ENCODE peak calls at places on chromosomes 12 and 14, in nine cellular contexts. H is nucleus accumbens; K is activated T-helper 2 cell treated with anti-CD3 and anti-CD28 coated beads, Interferon-gamma antibody, Interleukin-2, Interleukin-4, amounts not matched to agents 10 μg/mL and 5 μg/mL and 100 μg/mL, durations not matched to agents 14 hours and 24 hours and 36 hours; B is left ventricle myocardium inferior; N is MV-4-11; W is stimulated activated CD8-positive, alpha-beta memory T cell treated with anti-CD3 and anti-CD28 coated beads, Interleukin-12 subunit alpha, Interleukin-12 subunit beta, amount 100 ng/mL, for 1 hour; L is mesothelial cell of epicardium; D is ACHN; U is SJSA1. R is an unnamed sample.

GRCh38 chr12:60308366-60309000 is 712.7 kb downstream of the SLC16A7 start:
- DNase-seq in H (no peak), K (no peak), B (no peak), N (no peak), W (no peak), L (no peak), D (no peak), U (no peak), R (no peak)

GRCh38 chr12:89775336-89776005 is 66.8 kb upstream of the ATP2B1 start:
- DNase-seq in H (no peak), K (no peak), B (no peak), N (no peak), W (no peak), L (no peak), D (peak; percentile 80), U (no peak), R (no peak)

GRCh38 chr14:75982724-75983358 is 1.0 kb upstream of the TGFB3 start:
- DNase-seq in H (no peak), K (no peak), B (peak; percentile 82), N (no peak), W (no peak), L (no peak), D (peak; percentile 25), U (peak; percentile 50), R (no peak)

GRCh38 chr14:91246051-91246852 is 1.7 kb upstream of the GPR68 start:
- DNase-seq in H (no peak), K (peak; percentile 85), B (no peak), N (no peak), W (peak; percentile 51), L (no peak), D (no peak), U (no peak), R (no peak)

GRCh38 chr12:96220902-96221301 is 26.7 kb downstream of the ELK3 start:
- DNase-seq in H (no peak), K (no peak), B (peak; percentile 86), N (no peak), W (no peak), L (no peak), D (no peak), U (no peak), R (no peak)

GRCh38 chr14:25308244-25308643 is 258.3 kb upstream of the STXBP6 start:
- DNase-seq in H (no peak), K (no peak), B (no peak), N (no peak), W (no peak), L (no peak), D (no peak), U (no peak), R (peak; percentile 21)

GRCh38 chr12:94789510-94790225 is 139.3 kb upstream of the TMCC3 start:
- DNase-seq in H (no peak), K (no peak), B (no peak), N (no peak), W (no peak), L (no peak), D (no peak), U (no peak), R (no peak)

GRCh38 chr14:88669346-88669745 is 106.5 kb downstream of the ZC3H14 start:
- DNase-seq in H (no peak), K (no peak), B (no peak), N (no peak), W (no peak), L (no peak), D (no peak), U (no peak), R (no peak)

GRCh38 chr14:90536511-90537191 is 139.8 kb downstream of the CALM1 start:
- DNase-seq in H (no peak), K (no peak), B (peak; percentile 47), N (no peak), W (no peak), L (no peak), D (peak; percentile 44), U (peak; percentile 28), R (no peak)

GRCh38 chr12:74066476-74066875 is 471.2 kb upstream of the ATXN7L3B start:
- DNase-seq in H (no peak), K (no peak), B (no peak), N (no peak), W (no peak), L (no peak), D (no peak), U (no peak), R (no peak)

GRCh38 chr14:44873536-44873935 is 88.2 kb downstream of the KLHL28 start:
- DNase-seq in H (no peak), K (no peak), B (no peak), N (no peak), W (no peak), L (no peak), D (no peak), U (no peak), R (no peak)

GRCh38 chr12:130127909-130128763 is 34.1 kb upstream of the FZD10 start:
- DNase-seq in H (no peak), K (no peak), B (no peak), N (no peak), W (no peak), L (no peak), D (no peak), U (no peak), R (no peak)

GRCh38 chr14:30349515-30349914 is 209.4 kb upstream of the G2E3 start:
- DNase-seq in H (no peak), K (no peak), B (no peak), N (no peak), W (no peak), L (no peak), D (no peak), U (no peak), R (no peak)

GRCh38 chr12:102511575-102511974 is 31.2 kb upstream of the IGF1 start:
- DNase-seq in H (no peak), K (no peak), B (no peak), N (no peak), W (no peak), L (no peak), D (no peak), U (no peak), R (no peak)

GRCh38 chr14:69615471-69616407 is 4.3 kb downstream of the SUSD6 start:
- DNase-seq in H (no peak), K (peak; percentile 52), B (no peak), N (peak; percentile 97), W (no peak), L (no peak), D (peak; percentile 8), U (peak; percentile 55), R (no peak)

GRCh38 chr12:53221203-53222076 is 10.6 kb downstream of the RARG start:
- DNase-seq in H (peak; percentile 62), K (peak; percentile 57), B (peak; percentile 81), N (peak; percentile 39), W (no peak), L (peak; percentile 62), D (peak; percentile 86), U (peak; percentile 77), R (no peak)

GRCh38 chr12:21940972-21941521 is at the start of gene ABCC9:
- DNase-seq in H (no peak), K (no peak), B (peak; percentile 68), N (no peak), W (no peak), L (no peak), D (peak; percentile 65), U (no peak), R (no peak)

GRCh38 chr12:131192951-131193350 is 239.2 kb downstream of the ADGRD1 start:
- DNase-seq in H (no peak), K (no peak), B (no peak), N (no peak), W (no peak), L (no peak), D (no peak), U (no peak), R (no peak)

GRCh38 chr14:102527255-102528232 is 18.0 kb upstream of the ANKRD9 start:
- DNase-seq in H (no peak), K (no peak), B (no peak), N (no peak), W (no peak), L (no peak), D (peak; percentile 43), U (peak; percentile 72), R (no peak)

GRCh38 chr12:45615268-45615667 is 114.2 kb upstream of the ARID2 start:
- DNase-seq in H (no peak), K (no peak), B (no peak), N (peak; percentile 28), W (no peak), L (no peak), D (peak; percentile 33), U (peak; percentile 63), R (no peak)

GRCh38 chr12:51865757-51866270 is 17.3 kb upstream of the FIGNL2 start:
- DNase-seq in H (no peak), K (no peak), B (no peak), N (no peak), W (no peak), L (no peak), D (no peak), U (no peak), R (no peak)

GRCh38 chr14:93976477-93977057 is at the start of gene ASB2:
- DNase-seq in H (no peak), K (peak; percentile 37), B (no peak), N (peak; percentile 74), W (no peak), L (no peak), D (no peak), U (peak; percentile 51), R (no peak)

GRCh38 chr12:111034911-111035577 is 114.7 kb upstream of the MYL2 start:
- DNase-seq in H (no peak), K (no peak), B (no peak), N (no peak), W (no peak), L (no peak), D (no peak), U (no peak), R (no peak)

GRCh38 chr14:31933716-31934115 is 143.4 kb upstream of the ARHGAP5 start:
- DNase-seq in H (no peak), K (no peak), B (no peak), N (no peak), W (no peak), L (no peak), D (no peak), U (no peak), R (no peak)

GRCh38 chr14:103815253-103815652 is 32.1 kb downstream of the PPP1R13B start:
- DNase-seq in H (no peak), K (no peak), B (no peak), N (no peak), W (no peak), L (no peak), D (no peak), U (no peak), R (no peak)

GRCh38 chr12:93990832-93991748 is 157.3 kb upstream of the PLXNC1 start:
- DNase-seq in H (no peak), K (no peak), B (peak; percentile 39), N (no peak), W (no peak), L (no peak), D (no peak), U (no peak), R (no peak)

GRCh38 chr12:89353823-89354629 is 1.7 kb upstream of the DUSP6 start:
- DNase-seq in H (no peak), K (peak; percentile 83), B (peak; percentile 87), N (peak; percentile 64), W (no peak), L (no peak), D (peak; percentile 77), U (peak; percentile 81), R (peak; percentile 72)

GRCh38 chr12:53743277-53744129 is 8.3 kb downstream of the CISTR start:
- DNase-seq in H (no peak), K (peak; percentile 50), B (no peak), N (peak; percentile 37), W (peak; percentile 56), L (no peak), D (peak; percentile 76), U (no peak), R (peak; percentile 13)

GRCh38 chr12:56461235-56462159 is 6.9 kb upstream of the SPRYD4 start:
- DNase-seq in H (no peak), K (no peak), B (no peak), N (no peak), W (no peak), L (no peak), D (peak; percentile 74), U (no peak), R (peak; percentile 7)

GRCh38 chr14:69767369-69767999 is 542 bp downstream of the SRSF5 start:
- DNase-seq in H (peak; percentile 76), K (peak; percentile 88), B (peak; percentile 89), N (peak; percentile 80), W (peak; percentile 77), L (peak; percentile 89), D (peak; percentile 88), U (peak; percentile 88), R (peak; percentile 77)

R was measured in SW 1271.